ENCODE peak calls at places on chromosomes 5 and 9, in six cellular contexts. V is iris pigment epithelial cell, A is RWPE1, N is fibroblast of pulmonary artery, C is mesendoderm, U is activated T-helper 1 cell treated with Interleukin-2 at 50 U/mL for 16 hours. Q is an unnamed sample.

GRCh38 chr5:179153341-179153901 is 93.2 kb downstream of the ZNF354C start:
- DNase-seq in N (no peak), C (no peak), U (no peak), A (no peak), V (no peak), Q (no peak)

GRCh38 chr9:76691761-76692313 is 72.4 kb upstream of the PCA3 start:
- DNase-seq in N (peak; percentile 33), A (no peak), V (no peak), C (peak; percentile 52), U (no peak), Q (no peak)

GRCh38 chr9:120071760-120072159 is 508.2 kb downstream of the CDK5RAP2 start:
- DNase-seq in N (no peak), A (no peak), C (peak; percentile 31), V (no peak), U (no peak), Q (no peak)

GRCh38 chr5:81852277-81853004 is 101.5 kb upstream of the SSBP2 start:
- DNase-seq in N (no peak), U (no peak), V (peak; percentile 57), A (no peak), C (peak; percentile 93), Q (peak; percentile 21)

GRCh38 chr5:149410721-149411432 is 31.8 kb upstream of the IL17B start:
- DNase-seq in C (peak; percentile 42), N (no peak), U (no peak), A (no peak), V (no peak), Q (no peak)

GRCh38 chr5:10222326-10222725 is 27.4 kb downstream of the ATPSCKMT start:
- DNase-seq in N (peak; percentile 6), A (no peak), V (peak; percentile 38), U (no peak), C (no peak), Q (no peak)

GRCh38 chr5:55994502-55994997 is at the start of gene IL6ST:
- DNase-seq in N (peak; percentile 95), V (peak; percentile 83), U (peak; percentile 28), C (peak; percentile 85), A (peak; percentile 83), Q (peak; percentile 64)

GRCh38 chr9:121349009-121349408 is 21.0 kb downstream of the STOM start:
- DNase-seq in U (no peak), C (no peak), A (no peak), V (no peak), N (no peak), Q (no peak)

GRCh38 chr5:170238456-170238855 is 5.7 kb downstream of the C5orf58 start:
- DNase-seq in U (no peak), V (peak; percentile 5), C (no peak), A (no peak), N (no peak), Q (no peak)

GRCh38 chr5:80656425-80656824 is 1.6 kb upstream of the DHFR start:
- DNase-seq in C (peak; percentile 62), V (no peak), U (no peak), A (no peak), N (no peak), Q (peak; percentile 29)

Q was measured in A673.